ENCODE peak calls at places on chromosomes 3 and 15, in ten cellular contexts. Y is AG20443; C is OCI-LY7; I is NCI-H2171; S is brain pericyte; W is mucosa of descending colon; X is pons; A is activated T-helper 1 cell treated with anti-CD3 and anti-CD28 coated beads, Interleukin-2, amount 50 U/mL, for 16 hours; T is KBM-7; N is iris pigment epithelial cell. H is an unnamed sample.

GRCh38 chr15:74397239-74398068 is 30.0 kb upstream of the CYP11A1 start:
- DNase-seq in Y (no peak), C (peak), I (no peak), S (no peak), W (no peak), X (no peak), A (no peak), T (no peak), N (no peak), H (peak)

GRCh38 chr3:4977889-4978258 is 1.4 kb upstream of the BHLHE40 start:
- DNase-seq in Y (no peak), C (no peak), I (no peak), S (no peak), W (no peak), X (peak), A (no peak), T (peak), N (no peak), H (no peak)

GRCh38 chr3:62161306-62161705 is 212.0 kb downstream of the FEZF2 start:
- DNase-seq in Y (peak), C (no peak), I (no peak), S (no peak), W (no peak), X (no peak), A (no peak), T (no peak), N (peak), H (no peak)

GRCh38 chr3:10262027-10262426 is 13.8 kb downstream of the TATDN2 start:
- DNase-seq in Y (no peak), C (no peak), I (no peak), S (no peak), W (no peak), X (no peak), A (no peak), T (no peak), N (no peak), H (no peak)

GRCh38 chr15:23033979-23034378 is 5.4 kb downstream of the TUBGCP5 start:
- DNase-seq in Y (no peak), C (no peak), I (no peak), S (no peak), W (no peak), X (no peak), A (no peak), T (no peak), N (no peak), H (no peak)

GRCh38 chr3:52314495-52314894 is 1.6 kb upstream of the DNAH1 start:
- DNase-seq in Y (no peak), C (no peak), I (no peak), S (no peak), W (peak), X (no peak), A (no peak), T (no peak), N (no peak), H (no peak)

GRCh38 chr3:4979401-4980228 is at the start of gene BHLHE40:
- DNase-seq in Y (no peak), C (no peak), I (no peak), S (no peak), W (peak), X (peak), A (no peak), T (no peak), N (no peak), H (peak)

GRCh38 chr3:55330756-55331155 is 156.3 kb downstream of the WNT5A start:
- DNase-seq in Y (no peak), C (no peak), I (no peak), S (no peak), W (no peak), X (no peak), A (no peak), T (no peak), N (peak), H (no peak)

GRCh38 chr3:72380711-72381508 is 467.3 kb downstream of the SHQ1 start:
- DNase-seq in Y (no peak), C (no peak), I (no peak), S (no peak), W (no peak), X (no peak), A (no peak), T (no peak), N (no peak), H (no peak)

H was measured in GM12865.